ENCODE peak calls at places on chromosome 4, in four cellular contexts. H, S, E and P are unnamed samples.

GRCh38 chr4:84927428-84927827 is 39.1 kb downstream of the WDFY3 start:
- DNase-seq in E (no peak), H (no peak), S (no peak), P (no peak)

GRCh38 chr4:48350871-48351270 is 9.5 kb downstream of the SLAIN2 start:
- DNase-seq in S (no peak), H (no peak), E (no peak), P (no peak)

GRCh38 chr4:106301393-106302084 is 14.5 kb downstream of the TBCK start:
- DNase-seq in S (no peak), H (no peak), E (no peak), P (no peak)

GRCh38 chr4:2873329-2873728 is 29.7 kb downstream of the ADD1 start:
- DNase-seq in S (no peak), E (no peak), H (no peak), P (no peak)

GRCh38 chr4:79886557-79886956 is 186.5 kb downstream of the ANTXR2 start:
- DNase-seq in E (no peak), S (no peak), H (no peak), P (no peak)

GRCh38 chr4:83618431-83618830 is 82.5 kb downstream of the GPAT3 start:
- DNase-seq in H (no peak), E (no peak), S (peak; percentile 87), P (no peak)

GRCh38 chr4:109998867-109999303 is 86.2 kb downstream of the EGF start:
- DNase-seq in S (peak; percentile 73), E (no peak), H (peak; percentile 38), P (peak; percentile 33)

GRCh38 chr4:153248641-153249198 is 44.5 kb downstream of the TRIM2 start:
- DNase-seq in H (no peak), S (no peak), E (no peak), P (no peak)

GRCh38 chr4:3519468-3520264 is 12.6 kb downstream of the LRPAP1 start:
- DNase-seq in H (no peak), S (no peak), E (no peak), P (no peak)

GRCh38 chr4:28557755-28558154 is 1697.1 kb downstream of the STIM2 start:
- DNase-seq in E (no peak), H (no peak), S (no peak), P (no peak)

GRCh38 chr4:83258463-83258862 is 26.1 kb downstream of the COQ2 start:
- DNase-seq in H (no peak), E (no peak), S (no peak), P (no peak)

GRCh38 chr4:163755013-163755412 is 260.5 kb downstream of the TMA16 start:
- DNase-seq in E (no peak), S (no peak), H (peak; percentile 12), P (no peak)

GRCh38 chr4:38531126-38531737 is 132.8 kb upstream of the KLF3 start:
- DNase-seq in E (no peak), S (no peak), H (no peak), P (no peak)

GRCh38 chr4:8612646-8613045 is 20.1 kb downstream of the CPZ start:
- DNase-seq in H (no peak), S (no peak), E (no peak), P (no peak)

GRCh38 chr4:87046111-87046510 is 111.3 kb downstream of the AFF1 start:
- DNase-seq in E (no peak), S (no peak), H (no peak), P (no peak)

GRCh38 chr4:112589207-112589606 is 47.5 kb downstream of the ZGRF1 start:
- DNase-seq in S (peak; percentile 3), E (no peak), H (no peak), P (no peak)

GRCh38 chr4:4344915-4345527 is 41.9 kb upstream of the NSG1 start:
- DNase-seq in E (no peak), S (no peak), H (peak; percentile 49), P (no peak)

GRCh38 chr4:100188829-100189228 is 1.4 kb downstream of the DDIT4L start:
- DNase-seq in E (no peak), H (no peak), S (no peak), P (no peak)

GRCh38 chr4:2932951-2933565 is 30.1 kb downstream of the NOP14 start:
- DNase-seq in E (no peak), S (no peak), H (no peak), P (no peak)

GRCh38 chr4:8221476-8221875 is 22.4 kb downstream of the SH3TC1 start:
- DNase-seq in H (peak; percentile 46), E (no peak), S (no peak), P (no peak)

GRCh38 chr4:24042094-24042493 is 152.2 kb upstream of the PPARGC1A start:
- DNase-seq in E (no peak), S (no peak), H (no peak), P (no peak)
- TF ChIP-seq ZNF274 in E (no peak), S (no peak), H (no peak), P (no peak)

GRCh38 chr4:122798101-122798500 is 28.5 kb upstream of the FGF2 start:
- DNase-seq in S (peak; percentile 13), H (no peak), E (no peak), P (no peak)
- H3K4me3 ChIP-seq in S (no peak overlapping the region), H (no peak overlapping the region), E (no peak overlapping the region), P (no peak overlapping the region)

DNA sequence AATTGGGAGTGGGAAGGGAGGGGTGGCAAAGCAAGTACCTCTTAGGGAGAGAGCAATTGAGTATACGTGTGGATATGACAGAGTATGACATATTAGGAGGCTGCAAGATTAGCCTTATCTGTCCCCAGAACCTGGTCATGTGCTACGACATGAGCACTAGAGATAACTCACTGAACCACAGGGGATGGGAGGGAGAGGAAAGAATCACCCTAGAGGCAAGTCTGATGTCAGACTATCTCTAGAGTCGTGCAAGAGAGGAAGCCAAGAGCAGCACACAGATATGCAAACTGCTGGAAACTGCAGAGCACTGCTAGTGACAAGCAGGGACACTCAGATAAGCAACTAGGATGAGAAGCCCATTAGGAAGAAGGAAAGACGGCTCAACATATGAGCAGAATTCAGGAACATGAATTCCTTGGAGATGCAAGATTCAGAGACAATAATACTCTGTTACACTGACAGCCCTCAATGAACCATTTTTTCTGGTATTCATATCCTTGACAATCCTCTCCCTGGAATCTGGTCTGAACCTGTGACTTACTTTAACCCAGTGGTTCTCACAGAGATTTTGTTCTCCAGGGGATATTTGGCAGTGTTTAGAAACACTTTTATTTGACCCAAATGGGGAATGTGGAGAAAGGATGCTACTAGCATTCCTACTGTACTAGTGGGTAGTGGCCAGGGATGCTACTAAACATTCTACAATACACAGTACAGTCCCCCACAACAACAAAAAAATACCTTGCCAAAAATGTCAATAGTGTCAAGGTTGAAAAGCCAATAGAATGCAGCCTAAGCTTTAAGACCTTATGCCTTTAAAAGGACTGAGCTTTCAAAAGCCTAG is 84.0 kb upstream of the BMP2K start:
- DNase-seq in E (no peak), H (no peak), S (no peak), P (no peak)
- TF ChIP-seq SUZ12 in E (no peak), H (no peak), S (no peak), P (no peak)

GRCh38 chr4:15427126-15427525 is 707 bp upstream of the C1QTNF7 start:
- DNase-seq in H (no peak), S (no peak), E (no peak), P (no peak)
- TF ChIP-seq ZNF274 in H (no peak), S (no peak), E (no peak), P (no peak)

DNA sequence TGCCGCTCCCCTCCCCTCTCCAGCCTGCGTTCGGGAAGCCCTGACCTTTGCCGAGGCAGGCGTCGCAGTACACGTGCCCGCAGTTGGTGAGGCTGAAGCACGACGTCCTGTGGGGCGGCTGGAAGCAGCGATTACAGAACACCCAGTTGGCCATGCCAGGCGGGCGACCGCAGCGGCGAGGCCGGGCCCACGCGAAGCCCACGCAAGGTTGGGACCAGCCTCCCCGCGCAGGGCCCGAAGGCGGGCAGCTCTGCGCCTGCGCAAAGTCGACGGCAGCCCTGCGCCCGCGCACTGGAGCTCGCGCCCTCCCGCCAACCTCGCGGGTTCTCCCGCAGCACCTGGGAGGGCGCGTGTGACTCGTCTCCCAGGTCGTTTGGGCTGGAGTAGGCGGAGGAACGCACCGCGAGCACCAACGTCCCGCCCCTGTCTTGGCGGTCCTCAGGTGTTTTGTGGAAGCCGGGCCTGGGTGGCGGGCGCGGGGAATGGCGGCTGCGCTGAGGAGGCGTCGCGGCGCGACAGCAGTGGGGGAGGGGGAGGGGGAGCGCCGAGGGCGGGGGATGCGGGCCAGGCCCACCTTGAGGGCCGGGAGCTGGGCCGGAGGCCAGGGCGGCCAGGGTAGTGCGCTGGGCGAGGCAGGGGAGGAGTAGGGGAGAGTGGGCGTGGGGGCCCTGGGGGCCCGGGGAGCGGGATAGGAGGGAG is at the start of gene RNF212:
- DNase-seq in H (no peak), E (no peak), S (no peak), P (no peak)
- H3K4me3 ChIP-seq in H (no peak within 1 kb of the TSS), E (peak within 1 kb of the TSS; percentile 60), S (no peak within 1 kb of the TSS), P (no peak within 1 kb of the TSS)

DNA sequence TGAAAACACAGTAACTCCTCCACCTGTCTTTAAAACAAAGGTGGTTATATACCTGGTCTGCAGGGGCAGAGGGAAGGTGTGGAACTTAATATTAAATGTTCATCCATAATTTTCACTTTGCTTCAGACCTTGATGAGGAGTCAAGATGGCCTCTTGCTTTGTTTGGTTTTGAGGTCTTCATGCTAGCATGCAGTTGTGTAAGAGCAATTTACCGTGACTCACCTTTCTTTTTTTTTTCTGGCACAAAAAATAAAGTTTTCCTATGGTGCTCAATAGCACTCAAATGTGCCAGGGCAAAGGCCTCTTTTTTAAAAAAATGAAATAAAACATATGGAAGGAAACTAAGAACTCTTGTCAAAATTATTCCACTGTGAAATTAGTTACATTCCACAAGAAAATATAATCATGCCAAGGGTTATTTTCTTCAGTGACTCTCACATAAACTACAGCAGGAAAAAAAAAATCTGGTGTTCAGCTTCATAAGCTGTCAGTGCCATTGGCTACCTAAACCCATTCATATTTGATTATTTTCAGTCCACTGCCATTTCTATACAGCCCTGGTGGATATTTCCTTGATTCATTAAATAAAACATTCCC is 128.2 kb downstream of the SLC7A11 start:
- DNase-seq in E (no peak), S (peak; percentile 33), H (no peak), P (no peak)
- TF ChIP-seq SUZ12 in E (no peak), S (no peak), H (no peak), P (no peak)

GRCh38 chr4:149584703-149585102 is 230.9 kb downstream of the IQCM start:
- DNase-seq in E (no peak), H (no peak), S (no peak), P (no peak)
- TF ChIP-seq ZNF274 in E (no peak), H (no peak), S (no peak), P (no peak)